ENCODE peak calls at places on chromosomes 5 and 9, in seven cellular contexts. D, O, N, Y, J, E and K are unnamed samples.

GRCh38 chr5:144125163-144125726 is 45.2 kb downstream of the YIPF5 start:
- DNase-seq in D (no peak), O (no peak), N (no peak), Y (no peak), J (no peak), E (no peak), K (no peak)

GRCh38 chr9:77224750-77225312 is 47.5 kb downstream of the VPS13A start:
- DNase-seq in D (no peak), O (no peak), N (no peak), Y (no peak), J (no peak), E (no peak), K (no peak)

GRCh38 chr5:68406767-68407232 is 191.2 kb downstream of the PIK3R1 start:
- DNase-seq in D (no peak), O (no peak), N (peak; percentile 34), Y (no peak), J (peak; percentile 51), E (peak; percentile 24), K (peak; percentile 29)

GRCh38 chr5:15850939-15851341 is 328.7 kb downstream of the MARCHF11 start:
- DNase-seq in D (no peak), O (no peak), N (no peak), Y (no peak), J (no peak), E (no peak), K (no peak)

GRCh38 chr9:131492070-131492469 is 10.6 kb upstream of the POMT1 start:
- DNase-seq in D (no peak), O (no peak), N (no peak), Y (peak; percentile 41), J (no peak), E (no peak), K (no peak)

GRCh38 chr9:95552814-95553546 is 36.2 kb upstream of the PTCH1 start:
- DNase-seq in D (peak; percentile 45), O (peak; percentile 62), N (no peak), Y (peak; percentile 50), J (no peak), E (no peak), K (no peak)

GRCh38 chr9:109447329-109448076 is 50.6 kb downstream of the PTPN3 start:
- DNase-seq in D (no peak), O (no peak), N (no peak), Y (no peak), J (no peak), E (no peak), K (no peak)

GRCh38 chr5:140674211-140674610 is 835 bp upstream of the DND1 start:
- DNase-seq in D (no peak), O (no peak), N (no peak), Y (no peak), J (no peak), E (no peak), K (no peak)

GRCh38 chr5:112420111-112420864 is 1.2 kb upstream of the EPB41L4A start:
- DNase-seq in D (peak; percentile 87), O (peak; percentile 92), N (peak; percentile 87), Y (peak; percentile 85), J (peak; percentile 83), E (peak; percentile 80), K (peak; percentile 88)

GRCh38 chr5:151213803-151214613 is 9.9 kb downstream of the CCDC69 start:
- DNase-seq in D (peak; percentile 87), O (peak; percentile 40), N (peak; percentile 86), Y (peak; percentile 78), J (no peak), E (peak; percentile 96), K (peak; percentile 72)

GRCh38 chr5:1112596-1113331 is 901 bp upstream of the SLC12A7 start:
- DNase-seq in D (no peak), O (no peak), N (no peak), Y (peak; percentile 90), J (no peak), E (no peak), K (peak; percentile 73)

GRCh38 chr5:77773734-77774280 is 2.3 kb downstream of the TBCA start:
- DNase-seq in D (no peak), O (no peak), N (no peak), Y (no peak), J (no peak), E (no peak), K (no peak)

GRCh38 chr5:178381206-178381605 is 148.6 kb upstream of the PHYKPL start:
- DNase-seq in D (no peak), O (no peak), N (no peak), Y (no peak), J (no peak), E (no peak), K (no peak)

GRCh38 chr9:8600914-8601680 is 801.5 kb upstream of the DMAC1 start:
- DNase-seq in D (no peak), O (no peak), N (no peak), Y (no peak), J (no peak), E (no peak), K (no peak)

GRCh38 chr9:36337002-36337401 is 63.1 kb downstream of the RNF38 start:
- DNase-seq in D (no peak), O (no peak), N (no peak), Y (no peak), J (no peak), E (no peak), K (no peak)

GRCh38 chr5:72202331-72202825 is 95.1 kb downstream of the MAP1B start:
- DNase-seq in D (no peak), O (no peak), N (no peak), Y (no peak), J (no peak), E (no peak), K (no peak)

DNA sequence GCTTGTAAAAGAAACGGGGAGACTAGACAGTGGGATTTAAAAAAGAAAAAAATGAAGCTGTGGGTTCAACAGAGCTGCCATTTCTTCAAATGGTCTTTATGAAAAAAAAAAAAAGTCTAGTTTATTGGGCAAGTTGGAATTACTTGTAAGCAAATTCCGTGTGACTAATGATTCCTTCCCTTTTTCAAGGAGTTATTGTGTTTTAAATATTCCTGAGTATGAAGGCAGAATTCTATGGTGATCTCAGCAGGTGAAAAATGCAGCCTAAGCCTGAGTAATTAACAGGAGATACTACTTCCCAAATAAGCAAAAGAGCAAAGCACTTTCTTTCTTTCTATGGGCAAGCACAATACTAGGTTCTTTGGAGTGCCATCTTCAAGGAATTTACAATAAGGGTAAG is 481.9 kb downstream of the ZNF608 start:
- DNase-seq in D (no peak), O (no peak), N (no peak), Y (no peak), J (no peak), E (no peak), K (no peak)
- H3K27ac ChIP-seq in D (no peak overlapping the region), O (no peak overlapping the region), N (no peak overlapping the region), Y (no peak overlapping the region), J (no peak overlapping the region), E (no peak overlapping the region), K (peak overlapping the region; percentile 48)

GRCh38 chr5:137566118-137566541 is 67.0 kb upstream of the SPOCK1 start:
- DNase-seq in D (no peak), O (peak; percentile 11), N (no peak), Y (peak; percentile 20), J (no peak), E (no peak), K (no peak)

GRCh38 chr5:137564475-137564961 is 65.4 kb upstream of the SPOCK1 start:
- DNase-seq in D (no peak), O (peak; percentile 76), N (no peak), Y (peak; percentile 14), J (no peak), E (no peak), K (no peak)

GRCh38 chr5:137565450-137565849 is 66.3 kb upstream of the SPOCK1 start:
- DNase-seq in D (no peak), O (no peak), N (no peak), Y (no peak), J (no peak), E (no peak), K (no peak)

GRCh38 chr5:137563301-137563645 is 64.1 kb upstream of the SPOCK1 start:
- DNase-seq in D (no peak), O (no peak), N (no peak), Y (no peak), J (no peak), E (no peak), K (no peak)

DNA sequence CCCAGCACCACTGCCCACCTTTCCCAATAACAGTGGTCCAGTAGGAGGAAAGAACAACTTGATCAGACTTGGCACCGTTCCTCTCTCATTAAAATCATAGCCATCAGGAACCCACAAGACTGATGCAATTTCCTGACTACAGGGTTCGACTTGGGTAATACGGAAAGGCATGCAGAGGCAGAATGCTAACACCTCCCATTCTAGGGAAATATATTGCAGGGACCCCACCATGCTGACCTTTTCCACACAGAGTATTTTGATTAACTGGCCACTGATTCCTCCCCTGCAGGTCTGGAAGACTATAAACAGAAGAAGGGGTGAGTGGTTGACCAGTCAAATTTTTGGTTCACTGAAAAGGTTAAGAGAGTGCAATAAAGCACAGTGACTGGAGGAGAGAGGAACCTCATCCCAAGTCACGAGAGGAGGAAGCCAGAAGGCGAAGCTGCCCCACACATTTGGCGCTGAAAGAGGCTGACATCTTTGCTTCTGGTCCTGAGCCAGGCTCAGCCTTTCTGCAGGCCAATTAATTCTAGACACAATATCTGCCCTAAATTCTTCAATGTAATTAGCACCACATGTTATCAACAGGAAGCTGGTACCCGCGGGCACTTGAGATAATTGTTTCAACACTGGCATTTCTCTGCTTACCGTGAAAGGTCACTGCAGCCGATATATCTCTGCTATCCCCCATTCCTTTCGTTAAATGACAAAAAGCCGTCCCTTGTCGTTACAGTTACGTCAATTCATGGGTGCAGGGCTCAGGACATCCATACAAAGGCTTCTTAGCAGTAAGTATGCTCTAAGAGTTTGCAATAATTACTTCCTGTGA is 64.7 kb upstream of the SPOCK1 start:
- DNase-seq in D (peak; percentile 48), O (peak; percentile 3), N (no peak), Y (peak; percentile 34), J (no peak), E (no peak), K (no peak)
- H3K4me3 ChIP-seq in D (no peak overlapping the region), O (no peak overlapping the region), N (no peak overlapping the region), Y (no peak overlapping the region), J (no peak overlapping the region), E (no peak overlapping the region), K (no peak overlapping the region)

GRCh38 chr9:15491950-15492349 is 18.8 kb downstream of the PSIP1 start:
- DNase-seq in D (no peak), O (no peak), N (no peak), Y (no peak), J (no peak), E (no peak), K (no peak)

GRCh38 chr9:15498246-15499018 is 12.3 kb downstream of the PSIP1 start:
- DNase-seq in D (no peak), O (no peak), N (no peak), Y (no peak), J (no peak), E (no peak), K (no peak)

GRCh38 chr9:15492485-15493150 is 18.2 kb downstream of the PSIP1 start:
- DNase-seq in D (no peak), O (no peak), N (no peak), Y (no peak), J (no peak), E (no peak), K (no peak)
- TF ChIP-seq POLR2A in D (no peak), O (no peak), N (no peak), Y (no peak), J (no peak), E (no peak), K (no peak)

DNA sequence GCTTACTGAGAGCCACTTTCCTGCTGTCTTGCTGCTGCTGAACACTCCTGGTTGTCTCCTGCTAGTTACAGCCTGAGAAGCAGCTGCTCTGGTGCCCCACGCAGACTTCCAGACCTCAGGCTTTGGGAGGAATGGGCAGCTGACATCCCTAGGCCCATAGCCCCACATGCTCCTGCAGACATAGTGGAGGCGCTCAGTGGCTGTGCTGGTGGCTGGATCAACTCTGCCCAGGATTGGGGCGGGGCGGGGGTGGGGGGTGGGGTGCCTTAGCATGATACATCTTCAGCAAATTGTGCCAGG is 93.9 kb downstream of the DAB2IP start:
- DNase-seq in D (no peak), O (no peak), N (no peak), Y (no peak), J (no peak), E (no peak), K (no peak)
- H3K27ac ChIP-seq in D (peak overlapping the region; percentile 99), O (peak overlapping the region; percentile 93), N (peak overlapping the region; percentile 92), Y (peak overlapping the region; percentile 85), J (no peak overlapping the region), E (peak overlapping the region; percentile 90), K (no peak overlapping the region)